ENCODE peak calls at places on chromosomes 4 and X, in six cellular contexts. One of them, this sample, is unnamed.

GRCh38 chr4:168183717-168184571 is 91.6 kb downstream of the ANXA10 start:
- DNase-seq in NCI-H1092 treated with DMSO at 0.1 percent for 48 hours: peak
- DNase-seq in left cardiac atrium: no peak
- DNase-seq in cardiac muscle cell: peak
- DNase-seq in MM.1S: peak
- DNase-seq in tibial nerve: no peak
- DNase-seq in this sample: no peak

GRCh38 chr4:173218411-173219125 is 50.0 kb downstream of the GALNT7 start:
- DNase-seq in left cardiac atrium: no peak
- DNase-seq in NCI-H1092 treated with DMSO at 0.1 percent for 48 hours: no peak
- DNase-seq in cardiac muscle cell: no peak
- DNase-seq in MM.1S: no peak
- DNase-seq in tibial nerve: no peak
- DNase-seq in this sample: no peak

GRCh38 chr4:146124023-146124680 is 51.4 kb upstream of the LSM6 start:
- DNase-seq in left cardiac atrium: no peak
- DNase-seq in tibial nerve: no peak
- DNase-seq in cardiac muscle cell: no peak
- DNase-seq in MM.1S: no peak
- DNase-seq in NCI-H1092 treated with DMSO at 0.1 percent for 48 hours: no peak
- DNase-seq in this sample: no peak

GRCh38 chr4:159010563-159011260 is 92.2 kb upstream of the RAPGEF2 start:
- DNase-seq in NCI-H1092 treated with DMSO at 0.1 percent for 48 hours: peak
- DNase-seq in tibial nerve: peak
- DNase-seq in cardiac muscle cell: no peak
- DNase-seq in left cardiac atrium: peak
- DNase-seq in MM.1S: no peak
- DNase-seq in this sample: peak

GRCh38 chrX:70970482-70970999 is 39.6 kb upstream of the SLC7A3 start:
- DNase-seq in MM.1S: peak
- DNase-seq in tibial nerve: no peak
- DNase-seq in cardiac muscle cell: peak
- DNase-seq in left cardiac atrium: no peak
- DNase-seq in NCI-H1092 treated with DMSO at 0.1 percent for 48 hours: no peak
- DNase-seq in this sample: no peak

GRCh38 chrX:74924449-74925209 is 623 bp downstream of the NEXMIF start:
- DNase-seq in left cardiac atrium: peak
- DNase-seq in cardiac muscle cell: peak
- DNase-seq in NCI-H1092 treated with DMSO at 0.1 percent for 48 hours: peak
- DNase-seq in MM.1S: peak
- DNase-seq in tibial nerve: no peak
- DNase-seq in this sample: peak

GRCh38 chr4:157791236-157791635 is 381.6 kb downstream of the GASK1B start:
- DNase-seq in MM.1S: no peak
- DNase-seq in cardiac muscle cell: no peak
- DNase-seq in tibial nerve: no peak
- DNase-seq in NCI-H1092 treated with DMSO at 0.1 percent for 48 hours: no peak
- DNase-seq in left cardiac atrium: no peak
- DNase-seq in this sample: no peak

GRCh38 chr4:4334798-4335520 is 44.9 kb downstream of the ZBTB49 start:
- DNase-seq in tibial nerve: peak
- DNase-seq in MM.1S: peak
- DNase-seq in NCI-H1092 treated with DMSO at 0.1 percent for 48 hours: peak
- DNase-seq in left cardiac atrium: peak
- DNase-seq in cardiac muscle cell: peak
- DNase-seq in this sample: peak

GRCh38 chr4:6516762-6517161 is 44.3 kb upstream of the PPP2R2C start:
- DNase-seq in MM.1S: no peak
- DNase-seq in tibial nerve: no peak
- DNase-seq in NCI-H1092 treated with DMSO at 0.1 percent for 48 hours: no peak
- DNase-seq in left cardiac atrium: peak
- DNase-seq in cardiac muscle cell: peak
- DNase-seq in this sample: no peak

This sample was measured in DMS153.